ENCODE peak calls at places on chromosomes 3 and 15, in seven cellular contexts. A is uterus; O is endothelial cell; Y is ACHN; G is kidney; D is activated CD8-positive, alpha-beta T cell treated with anti-CD3 and anti-CD28 coated beads for 36 hours; L is skeletal muscle cell. K is an unnamed sample.

GRCh38 chr3:197181751-197182150 is 116.7 kb downstream of the DLG1 start:
- DNase-seq in A (peak), O (no peak), Y (no peak), G (no peak), D (no peak), L (peak), K (no peak)

GRCh38 chr3:13274125-13274873 is 145.8 kb downstream of the NUP210 start:
- DNase-seq in A (no peak), O (no peak), Y (no peak), G (no peak), D (no peak), L (no peak), K (no peak)

GRCh38 chr3:195543642-195544536 is 764 bp upstream of the PPP1R2 start:
- DNase-seq in A (peak), O (peak), Y (no peak), G (peak), D (no peak), L (no peak), K (peak)

GRCh38 chr3:124513610-124513997 is 216.6 kb upstream of the UMPS start:
- DNase-seq in A (no peak), O (no peak), Y (no peak), G (no peak), D (no peak), L (no peak), K (peak)

GRCh38 chr3:77906102-77906709 is 866.3 kb downstream of the ROBO2 start:
- DNase-seq in A (no peak), O (no peak), Y (no peak), G (no peak), D (no peak), L (peak), K (no peak)

GRCh38 chr3:29153811-29154210 is 127.1 kb upstream of the RBMS3 start:
- DNase-seq in A (no peak), O (no peak), Y (no peak), G (no peak), D (peak), L (no peak), K (no peak)

GRCh38 chr3:47016934-47017435 is 37.5 kb downstream of the NBEAL2 start:
- DNase-seq in A (no peak), O (no peak), Y (peak), G (no peak), D (peak), L (peak), K (no peak)

GRCh38 chr15:23038741-23039150 is 623 bp downstream of the TUBGCP5 start:
- DNase-seq in A (no peak), O (no peak), Y (peak), G (no peak), D (no peak), L (peak), K (no peak)

GRCh38 chr3:3015472-3016089 is 94.6 kb downstream of the IL5RA start:
- DNase-seq in A (no peak), O (no peak), Y (peak), G (no peak), D (no peak), L (no peak), K (no peak)

GRCh38 chr15:24761704-24762302 is 86.2 kb downstream of the NPAP1 start:
- DNase-seq in A (no peak), O (no peak), Y (peak), G (no peak), D (no peak), L (no peak), K (no peak)

GRCh38 chr3:189392969-189393368 is 221.2 kb downstream of the TPRG1 start:
- DNase-seq in A (no peak), O (no peak), Y (no peak), G (peak), D (no peak), L (no peak), K (no peak)

GRCh38 chr15:61736792-61737191 is 323.5 kb downstream of the VPS13C start:
- DNase-seq in A (no peak), O (no peak), Y (no peak), G (no peak), D (no peak), L (no peak), K (no peak)

GRCh38 chr15:55546718-55547117 is 38.7 kb upstream of the DNAAF4 start:
- DNase-seq in A (no peak), O (no peak), Y (no peak), G (no peak), D (no peak), L (no peak), K (no peak)

GRCh38 chr15:39140060-39140604 is 440.7 kb upstream of the THBS1 start:
- DNase-seq in A (no peak), O (peak), Y (peak), G (no peak), D (peak), L (peak), K (no peak)

GRCh38 chr3:37661615-37662306 is 199.9 kb upstream of the CTDSPL start:
- DNase-seq in A (peak), O (no peak), Y (no peak), G (no peak), D (no peak), L (no peak), K (no peak)

GRCh38 chr3:191141728-191142127 is 57.3 kb upstream of the OSTN start:
- DNase-seq in A (no peak), O (no peak), Y (no peak), G (no peak), D (no peak), L (peak), K (no peak)

GRCh38 chr15:31435891-31436628 is 109.4 kb downstream of the KLF13 start:
- DNase-seq in A (peak), O (no peak), Y (no peak), G (no peak), D (peak), L (no peak), K (no peak)

GRCh38 chr3:69867941-69868505 is 128.8 kb downstream of the MITF start:
- DNase-seq in A (no peak), O (no peak), Y (no peak), G (no peak), D (no peak), L (no peak), K (no peak)

GRCh38 chr3:59559721-59560514 is 510.1 kb upstream of the CFAP20DC start:
- DNase-seq in A (no peak), O (no peak), Y (peak), G (no peak), D (peak), L (peak), K (no peak)

GRCh38 chr3:150081084-150081483 is 110.4 kb upstream of the PFN2 start:
- DNase-seq in A (no peak), O (no peak), Y (peak), G (no peak), D (no peak), L (no peak), K (no peak)

GRCh38 chr3:127097009-127097350 is 96.0 kb upstream of the PRR23E start:
- DNase-seq in A (no peak), O (no peak), Y (no peak), G (no peak), D (no peak), L (no peak), K (no peak)

GRCh38 chr3:113111308-113111707 is 100.0 kb upstream of the BOC start:
- DNase-seq in A (no peak), O (no peak), Y (no peak), G (no peak), D (peak), L (no peak), K (no peak)